ENCODE peak calls at places on chromosome 19, in seven cellular contexts. T, N, L, A, C, D and J are unnamed samples.

GRCh38 chr19:43432866-43433673 is 18.4 kb downstream of the TEX101 start:
- DNase-seq in T (peak; percentile 71), N (peak; percentile 22), L (peak; percentile 66), A (no peak), C (peak; percentile 44), D (peak; percentile 59), J (no peak)

GRCh38 chr19:5536337-5536894 is 31.3 kb downstream of the TINCR start:
- DNase-seq in T (no peak), N (no peak), L (peak; percentile 77), A (peak; percentile 46), C (peak; percentile 33), D (no peak), J (no peak)

GRCh38 chr19:3250675-3251074 is 26.2 kb downstream of the CELF5 start:
- DNase-seq in T (no peak), N (no peak), L (peak; percentile 7), A (no peak), C (no peak), D (no peak), J (peak; percentile 14)

GRCh38 chr19:50882188-50882587 is 8.9 kb downstream of the KLK2 start:
- DNase-seq in T (no peak), N (no peak), L (no peak), A (no peak), C (no peak), D (no peak), J (no peak)

GRCh38 chr19:48394331-48395169 is 1.1 kb downstream of the GRIN2D start:
- DNase-seq in T (no peak), N (no peak), L (no peak), A (no peak), C (no peak), D (no peak), J (no peak)

GRCh38 chr19:57599761-57600383 is at the start of gene ZNF530:
- DNase-seq in T (peak; percentile 95), N (peak; percentile 89), L (peak; percentile 94), A (peak; percentile 96), C (peak; percentile 91), D (peak; percentile 94), J (peak; percentile 95)

GRCh38 chr19:48806518-48806817 is 4.4 kb downstream of the BCAT2 start:
- DNase-seq in T (no peak), N (peak; percentile 61), L (no peak), A (peak; percentile 42), C (no peak), D (no peak), J (no peak)

GRCh38 chr19:46993622-46994021 is 26.0 kb upstream of the NPAS1 start:
- DNase-seq in T (no peak), N (no peak), L (no peak), A (peak; percentile 60), C (no peak), D (no peak), J (no peak)

GRCh38 chr19:32497386-32497785 is 83.6 kb upstream of the PDCD5 start:
- DNase-seq in T (no peak), N (no peak), L (no peak), A (no peak), C (no peak), D (no peak), J (no peak)

GRCh38 chr19:50967924-50968708 is 1.3 kb downstream of the KLK6 start:
- DNase-seq in T (no peak), N (no peak), L (no peak), A (no peak), C (no peak), D (no peak), J (no peak)

GRCh38 chr19:47813304-47813994 is 8.3 kb upstream of the CRX start:
- DNase-seq in T (peak; percentile 61), N (peak; percentile 45), L (peak; percentile 63), A (peak; percentile 52), C (peak; percentile 18), D (peak; percentile 81), J (peak; percentile 30)

GRCh38 chr19:3358919-3359849 is 7.2 kb upstream of the NFIC start:
- DNase-seq in T (no peak), N (peak; percentile 65), L (peak; percentile 79), A (peak; percentile 82), C (peak; percentile 51), D (peak; percentile 83), J (peak; percentile 40)

GRCh38 chr19:46309056-46309455 is 12.2 kb downstream of the HIF3A start:
- DNase-seq in T (no peak), N (no peak), L (no peak), A (no peak), C (no peak), D (no peak), J (no peak)

GRCh38 chr19:437027-437426 is 23.8 kb downstream of the SHC2 start:
- DNase-seq in T (no peak), N (no peak), L (no peak), A (no peak), C (no peak), D (no peak), J (no peak)

GRCh38 chr19:16369664-16370576 is 45.3 kb downstream of the KLF2 start:
- DNase-seq in T (no peak), N (no peak), L (no peak), A (no peak), C (no peak), D (no peak), J (no peak)

GRCh38 chr19:41546386-41546789 is 29.6 kb upstream of the CEACAM21 start:
- DNase-seq in T (no peak), N (no peak), L (peak; percentile 49), A (no peak), C (no peak), D (no peak), J (no peak)

GRCh38 chr19:46863818-46864629 is 3.2 kb downstream of the ARHGAP35 start:
- DNase-seq in T (peak; percentile 68), N (peak; percentile 12), L (peak; percentile 51), A (no peak), C (peak; percentile 61), D (no peak), J (no peak)

GRCh38 chr19:49949735-49950589 is 11.0 kb downstream of the SIGLEC11 start:
- DNase-seq in T (peak; percentile 24), N (no peak), L (no peak), A (no peak), C (no peak), D (no peak), J (no peak)

GRCh38 chr19:53555352-53555751 is 17.4 kb downstream of the ZNF331 start:
- DNase-seq in T (no peak), N (no peak), L (no peak), A (no peak), C (no peak), D (no peak), J (no peak)

GRCh38 chr19:53554804-53555203 is 16.9 kb downstream of the ZNF331 start:
- DNase-seq in T (no peak), N (no peak), L (peak; percentile 18), A (no peak), C (no peak), D (no peak), J (no peak)

GRCh38 chr19:53552001-53552721 is 14.2 kb downstream of the ZNF331 start:
- DNase-seq in T (no peak), N (no peak), L (no peak), A (no peak), C (no peak), D (no peak), J (no peak)

GRCh38 chr19:53553159-53553558 is 15.2 kb downstream of the ZNF331 start:
- DNase-seq in T (no peak), N (no peak), L (no peak), A (no peak), C (peak; percentile 28), D (no peak), J (no peak)

DNA sequence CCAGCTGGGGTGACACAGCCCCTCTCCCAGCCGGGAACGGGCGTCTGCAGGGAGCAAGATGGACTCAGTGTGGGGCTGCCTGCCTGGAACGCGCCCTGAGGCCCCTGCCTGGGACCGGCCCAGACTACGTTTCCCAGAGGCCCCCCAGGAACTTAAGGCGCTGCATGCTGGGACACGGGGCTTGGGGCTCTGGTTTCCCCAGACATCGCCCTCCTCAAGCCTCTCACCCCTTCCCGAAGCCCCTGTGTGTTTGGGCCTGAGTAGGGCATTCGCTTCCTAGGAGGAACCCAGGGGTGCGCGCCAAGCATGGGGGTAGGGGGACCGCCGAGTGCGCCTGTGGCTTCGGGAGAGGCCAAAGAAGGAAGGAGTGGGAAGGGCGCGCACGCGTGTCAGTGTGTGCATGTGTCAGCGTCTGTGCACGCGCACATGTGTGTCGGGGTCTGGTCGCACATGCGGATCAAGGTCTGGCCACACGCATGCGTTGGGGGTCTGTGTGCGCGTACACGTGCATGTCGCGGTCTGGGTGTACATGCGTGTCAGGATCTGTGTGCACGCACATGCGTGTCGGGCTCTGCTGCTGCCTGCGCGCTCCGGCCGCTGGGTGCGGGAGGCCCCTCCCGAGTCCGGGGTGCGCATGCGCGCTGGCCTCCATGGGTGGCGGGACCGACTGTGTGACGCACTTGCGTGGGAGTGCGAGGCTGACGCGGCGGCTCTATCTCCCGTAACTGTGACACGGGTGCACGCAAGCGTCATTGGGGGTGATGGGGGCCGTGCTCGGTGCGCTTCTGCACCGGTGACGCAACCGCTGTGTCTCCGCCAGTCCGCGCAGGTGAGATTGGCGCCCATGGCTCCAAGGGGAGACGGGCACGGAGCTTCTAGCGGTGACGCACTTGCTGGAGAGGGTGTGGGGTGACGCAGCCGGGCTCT is 16.2 kb downstream of the ZNF331 start:
- DNase-seq in T (peak; percentile 77), N (peak; percentile 87), L (peak; percentile 84), A (peak; percentile 93), C (peak; percentile 93), D (peak; percentile 88), J (peak; percentile 79)
- H3K27ac ChIP-seq in T (peak overlapping the region; percentile 92), N (peak overlapping the region; percentile 86), L (peak overlapping the region; percentile 59), A (peak overlapping the region; percentile 79), C (peak overlapping the region; percentile 47), D (peak overlapping the region; percentile 63), J (peak overlapping the region; percentile 87)

DNA sequence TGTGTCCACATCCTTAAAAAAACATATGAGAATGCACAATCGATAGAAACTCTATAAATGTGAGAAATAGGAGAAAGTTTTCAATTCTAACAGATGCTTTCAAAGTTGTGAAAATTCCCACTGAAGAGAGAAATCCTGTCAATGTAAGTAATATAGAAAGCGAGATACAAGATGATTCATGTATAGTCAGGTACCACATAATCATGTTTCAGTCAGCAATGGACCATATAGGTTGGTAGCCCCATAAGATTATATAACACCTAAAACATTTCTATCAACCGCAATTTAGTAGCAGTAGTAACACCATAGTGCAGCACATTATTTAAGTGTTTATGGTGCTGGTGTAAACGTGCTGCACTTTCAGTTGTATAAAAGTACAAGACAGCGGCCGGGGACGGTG is 18.5 kb downstream of the ZNF791 start:
- DNase-seq in T (no peak), N (no peak), L (no peak), A (no peak), C (no peak), D (no peak), J (no peak)
- H3K9me3 ChIP-seq in T (peaks cover 25% of the 10 kb centered on the region), N (peaks cover 5% of the 10 kb centered on the region), L (no peaks in the 10 kb centered on the region), A (peaks cover 11% of the 10 kb centered on the region), C (peaks cover 56% of the 10 kb centered on the region), D (peaks cover 18% of the 10 kb centered on the region), J (no peaks in the 10 kb centered on the region)

GRCh38 chr19:1855040-1855827 is 7.0 kb upstream of the REXO1 start:
- DNase-seq in T (peak; percentile 93), N (peak; percentile 66), L (peak; percentile 89), A (peak; percentile 69), C (peak; percentile 85), D (peak; percentile 91), J (peak; percentile 72)
- TF ChIP-seq POLR2A in T (no peak), N (peak; percentile 34), L (peak; percentile 67), A (no peak), C (peak; percentile 35), D (peak; percentile 50), J (peak; percentile 22)

DNA sequence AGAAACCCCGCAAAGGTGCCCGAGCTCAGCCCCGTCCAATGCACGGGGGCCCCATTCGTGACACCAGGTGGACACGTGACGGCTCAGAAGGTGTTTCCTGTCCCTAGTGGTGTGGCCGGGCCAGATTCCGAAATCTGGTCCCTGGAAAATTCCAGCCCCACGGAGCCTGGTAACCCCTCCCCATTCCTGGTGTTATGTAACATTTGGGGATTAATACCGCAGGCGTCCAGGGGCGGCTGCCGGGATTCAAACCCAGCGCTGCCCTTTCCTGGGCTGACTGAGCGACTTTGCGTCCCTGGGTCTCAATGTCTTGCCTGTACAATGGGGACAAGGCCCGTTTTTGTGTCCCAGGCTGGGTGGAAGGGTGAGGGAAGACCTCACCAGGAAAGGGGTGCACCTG is 1.0 kb upstream of the PLK5 start:
- DNase-seq in T (no peak), N (no peak), L (no peak), A (no peak), C (no peak), D (no peak), J (no peak)
- H3K27ac ChIP-seq in T (no peak overlapping the region), N (no peak overlapping the region), L (no peak overlapping the region), A (no peak overlapping the region), C (no peak overlapping the region), D (no peak overlapping the region), J (no peak overlapping the region)